ENCODE peak calls at places on chromosomes 7 and 10, in five cellular contexts. A is neural crest cell, L is spleen, O is CD14-positive monocyte, Q is GM13977. V is an unnamed sample.

GRCh38 chr7:75719626-75720025 is 19.1 kb downstream of the HIP1 start:
- DNase-seq in Q (no peak), A (no peak), L (no peak), O (no peak), V (no peak)

GRCh38 chr7:155680124-155680523 is 35.7 kb downstream of the RBM33 start:
- DNase-seq in L (no peak), A (no peak), O (no peak), Q (no peak), V (no peak)

GRCh38 chr10:132496360-132497082 is 41.1 kb upstream of the INPP5A start:
- DNase-seq in O (no peak), L (peak; percentile 27), Q (no peak), A (no peak), V (no peak)

GRCh38 chr7:150803161-150803860 is 2.7 kb downstream of the TMEM176A start:
- DNase-seq in L (no peak), O (no peak), A (no peak), Q (no peak), V (no peak)

GRCh38 chr10:116752563-116752962 is 10.2 kb upstream of the HSPA12A start:
- DNase-seq in L (no peak), O (no peak), A (no peak), Q (no peak), V (no peak)

GRCh38 chr10:14247650-14248258 is 83.0 kb downstream of the FRMD4A start:
- DNase-seq in L (no peak), A (no peak), O (no peak), Q (no peak), V (no peak)

GRCh38 chr7:67512481-67512880 is 515.8 kb downstream of the TYW1 start:
- DNase-seq in A (no peak), Q (no peak), L (no peak), O (no peak), V (no peak)

GRCh38 chr10:31112961-31113360 is 81.3 kb upstream of the ZNF438 start:
- DNase-seq in L (no peak), O (no peak), Q (no peak), A (no peak), V (no peak)

GRCh38 chr7:91999631-92000571 is 59.2 kb downstream of the AKAP9 start:
- DNase-seq in Q (no peak), A (no peak), O (no peak), L (no peak), V (no peak)

GRCh38 chr7:46152671-46153070 is 231.6 kb upstream of the IGFBP3 start:
- DNase-seq in A (no peak), O (no peak), L (no peak), Q (no peak), V (no peak)

GRCh38 chr7:79570904-79571303 is 117.4 kb upstream of the MAGI2 start:
- DNase-seq in L (no peak), O (no peak), Q (no peak), A (no peak), V (no peak)

GRCh38 chr7:4667776-4668509 is 14.2 kb upstream of the FOXK1 start:
- DNase-seq in A (no peak), L (no peak), O (no peak), Q (no peak), V (no peak)

GRCh38 chr7:127391591-127392181 is 822 bp downstream of the ZNF800 start:
- DNase-seq in Q (peak; percentile 37), A (peak; percentile 9), L (peak; percentile 92), O (no peak), V (peak; percentile 46)

GRCh38 chr7:30913821-30914515 is 2.3 kb downstream of the AQP1 start:
- DNase-seq in Q (no peak), L (no peak), O (no peak), A (no peak), V (no peak)

GRCh38 chr7:150874401-150875198 is 22.3 kb downstream of the AOC1 start:
- DNase-seq in A (no peak), L (no peak), O (no peak), Q (peak; percentile 1), V (no peak)

GRCh38 chr10:66925896-66926719 is at the start of gene LRRTM3:
- DNase-seq in A (peak; percentile 42), L (no peak), O (no peak), Q (peak; percentile 72), V (peak; percentile 66)

GRCh38 chr10:123996302-123996701 is 97.1 kb downstream of the CHST15 start:
- DNase-seq in O (no peak), Q (no peak), A (no peak), L (no peak), V (no peak)

DNA sequence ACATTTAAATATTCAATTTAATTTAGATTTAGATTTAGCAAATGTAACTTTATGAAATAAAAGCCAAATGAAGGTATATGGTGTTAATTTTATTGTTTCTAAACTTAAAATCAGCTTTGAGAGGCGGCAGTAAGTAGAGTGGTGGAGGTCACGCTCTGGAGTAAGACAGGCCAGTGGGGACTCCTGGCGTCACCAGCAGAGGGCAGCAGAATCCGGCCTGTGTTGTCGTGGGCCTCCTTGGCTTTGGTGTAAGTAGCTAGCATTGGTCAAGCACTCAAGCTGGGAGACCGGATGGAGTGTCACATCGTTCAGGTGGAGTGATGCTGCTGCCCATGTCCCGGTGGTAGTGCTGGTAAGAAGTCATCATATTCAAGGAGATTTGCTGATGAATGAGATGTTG is 98.7 kb upstream of the DNAJB6 start:
- DNase-seq in Q (no peak), O (no peak), L (no peak), A (peak; percentile 6), V (no peak)
- TF ChIP-seq CTCF in Q (peak; percentile 19), O (no peak), L (no peak), A (peak; percentile 29), V (no peak)

GRCh38 chr7:35695628-35695888 is 623 bp upstream of the HERPUD2 start:
- DNase-seq in O (no peak), Q (no peak), L (no peak), A (no peak), V (no peak)
- TF ChIP-seq CTCF in O (no peak), Q (no peak), L (no peak), A (no peak), V (no peak)

GRCh38 chr7:26777383-26777782 is 87.0 kb downstream of the SKAP2 start:
- DNase-seq in A (no peak), L (no peak), O (no peak), Q (no peak), V (no peak)
- TF ChIP-seq CTCF in A (no peak), L (no peak), O (no peak), Q (no peak), V (no peak)

DNA sequence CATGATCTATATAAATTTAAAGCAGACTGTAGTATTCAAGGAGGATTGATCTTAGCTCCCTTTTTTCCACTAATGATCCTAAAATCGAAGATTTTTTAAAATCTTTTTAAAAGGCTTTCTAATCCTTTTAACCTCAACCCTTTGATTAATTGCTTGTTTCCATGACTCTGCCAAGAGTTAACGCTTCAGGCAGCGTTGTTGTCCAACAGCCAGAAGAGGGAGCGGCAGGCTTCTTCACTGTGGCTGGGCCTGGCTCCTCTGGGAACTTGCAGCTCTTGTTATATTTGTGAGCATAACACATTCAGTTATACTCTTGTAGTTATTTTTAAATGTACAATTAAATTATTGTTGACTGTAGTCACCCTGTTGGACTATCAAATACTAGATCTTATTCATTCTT is 26.3 kb downstream of the CRCP start:
- DNase-seq in O (no peak), L (no peak), A (peak; percentile 14), Q (no peak), V (no peak)
- TF ChIP-seq CTCF in O (no peak), L (peak; percentile 15), A (peak; percentile 65), Q (no peak), V (no peak)

DNA sequence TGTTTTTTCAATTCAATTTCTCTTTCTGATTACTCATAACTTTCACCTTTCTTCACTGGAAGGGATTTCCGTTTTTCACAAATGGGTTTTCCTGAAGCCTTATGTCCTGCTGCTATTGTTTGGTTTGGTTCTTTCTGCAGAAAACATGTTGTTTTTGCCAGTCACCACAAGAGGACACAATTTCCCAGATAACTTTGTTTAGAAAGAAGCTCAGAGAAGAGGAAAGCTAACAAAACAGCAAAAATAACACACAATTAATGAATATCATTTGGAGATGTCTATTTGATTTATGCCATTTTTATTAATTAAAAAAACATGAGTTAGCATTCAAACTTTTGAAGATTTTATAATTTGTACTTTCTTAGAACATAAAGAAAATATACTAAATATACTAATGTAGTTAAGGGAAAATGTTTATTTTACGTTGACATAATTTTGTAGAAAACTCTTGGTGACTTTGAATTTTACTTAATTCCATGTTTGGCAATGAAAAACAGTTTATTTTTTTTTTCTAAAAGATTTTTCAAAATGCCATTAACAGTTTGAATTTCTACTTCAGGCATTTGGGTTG is 4.7 kb upstream of the TWIST1 start:
- DNase-seq in A (no peak), Q (no peak), L (no peak), O (no peak), V (no peak)
- TF ChIP-seq CTCF in A (peak; percentile 80), Q (peak; percentile 42), L (no peak), O (peak; percentile 28), V (peak; percentile 33)

DNA sequence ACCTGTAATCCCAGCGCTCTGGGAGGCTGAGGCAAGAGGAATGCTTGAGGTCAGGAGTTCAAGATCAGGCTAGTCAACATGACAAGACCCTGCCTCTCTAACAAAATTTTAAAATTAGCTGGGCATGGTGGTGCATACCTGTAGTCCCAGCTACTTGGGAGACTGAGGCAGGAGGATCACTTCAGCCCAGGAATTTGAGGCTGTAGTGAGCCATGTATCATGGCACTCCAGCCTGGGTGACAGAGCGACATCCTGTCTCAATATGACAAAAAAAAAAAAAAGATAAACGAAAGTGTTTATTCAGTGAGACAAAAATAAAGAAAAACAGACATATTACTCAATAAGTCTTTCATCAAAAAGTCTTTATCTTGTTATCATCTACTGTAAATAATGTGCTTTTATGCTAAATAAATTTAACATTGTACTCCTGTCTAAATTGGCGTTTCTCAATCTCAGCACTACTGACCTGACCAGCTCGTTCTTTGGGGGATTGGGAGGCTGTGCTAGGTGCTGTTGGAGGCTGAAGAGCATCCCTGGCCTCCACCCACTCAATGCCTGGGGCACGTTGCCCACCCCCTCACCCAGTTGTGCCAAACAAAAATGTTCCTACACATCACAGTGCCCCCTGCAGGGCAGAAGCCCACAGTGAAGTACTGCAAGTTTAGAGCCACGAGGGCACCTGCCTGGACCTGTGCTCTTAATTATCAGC is 57.7 kb downstream of the NCAPG2 start:
- DNase-seq in L (no peak), A (peak; percentile 16), O (no peak), Q (no peak), V (no peak)
- TF ChIP-seq CTCF in L (no peak), A (peak; percentile 56), O (peak; percentile 56), Q (peak; percentile 70), V (peak; percentile 42)

V was measured in GM13976.